ENCODE peak calls at places on chromosomes 4 and X, in six cellular contexts. One of them, this sample, is unnamed.

GRCh38 chr4:137367608-137368007 is 164.7 kb downstream of the PCDH18 start:
- DNase-seq in left ventricle myocardium inferior: no peak
- DNase-seq in HFF-Myc: peak
- DNase-seq in IMR-90: peak
- DNase-seq in fibroblast of pulmonary artery: peak
- DNase-seq in ovary: no peak
- DNase-seq in this sample: peak

GRCh38 chr4:39568805-39569204 is 41.6 kb upstream of the UGDH start:
- DNase-seq in left ventricle myocardium inferior: no peak
- DNase-seq in HFF-Myc: no peak
- DNase-seq in IMR-90: no peak
- DNase-seq in fibroblast of pulmonary artery: no peak
- DNase-seq in ovary: no peak
- DNase-seq in this sample: no peak

GRCh38 chr4:38526412-38526811 is 137.6 kb upstream of the KLF3 start:
- DNase-seq in left ventricle myocardium inferior: no peak
- DNase-seq in HFF-Myc: no peak
- DNase-seq in IMR-90: no peak
- DNase-seq in fibroblast of pulmonary artery: no peak
- DNase-seq in ovary: no peak
- DNase-seq in this sample: no peak

GRCh38 chrX:5907202-5907601 is 321.5 kb downstream of the NLGN4X start:
- DNase-seq in left ventricle myocardium inferior: no peak
- DNase-seq in HFF-Myc: no peak
- DNase-seq in IMR-90: no peak
- DNase-seq in fibroblast of pulmonary artery: no peak
- DNase-seq in ovary: no peak
- DNase-seq in this sample: no peak

GRCh38 chr4:165379662-165380061 is 854 bp downstream of the CPE start:
- DNase-seq in left ventricle myocardium inferior: peak
- DNase-seq in HFF-Myc: no peak
- DNase-seq in IMR-90: no peak
- DNase-seq in fibroblast of pulmonary artery: no peak
- DNase-seq in ovary: peak
- DNase-seq in this sample: no peak

GRCh38 chrX:95675794-95676193 is 1008.8 kb upstream of the DIAPH2 start:
- DNase-seq in left ventricle myocardium inferior: no peak
- DNase-seq in HFF-Myc: no peak
- DNase-seq in IMR-90: no peak
- DNase-seq in fibroblast of pulmonary artery: no peak
- DNase-seq in ovary: no peak
- DNase-seq in this sample: no peak

GRCh38 chr4:48138511-48138910 is 4.5 kb upstream of the TXK start:
- DNase-seq in left ventricle myocardium inferior: no peak
- DNase-seq in HFF-Myc: no peak
- DNase-seq in IMR-90: no peak
- DNase-seq in fibroblast of pulmonary artery: no peak
- DNase-seq in ovary: no peak
- DNase-seq in this sample: no peak

GRCh38 chr4:184416913-184417734 is 57.2 kb downstream of the IRF2 start:
- DNase-seq in left ventricle myocardium inferior: no peak
- DNase-seq in HFF-Myc: no peak
- DNase-seq in IMR-90: peak
- DNase-seq in fibroblast of pulmonary artery: no peak
- DNase-seq in ovary: no peak
- DNase-seq in this sample: no peak

GRCh38 chr4:66911898-66912297 is 633.4 kb downstream of the CENPC start:
- DNase-seq in left ventricle myocardium inferior: no peak
- DNase-seq in HFF-Myc: no peak
- DNase-seq in IMR-90: no peak
- DNase-seq in fibroblast of pulmonary artery: peak
- DNase-seq in ovary: no peak
- DNase-seq in this sample: no peak

DNA sequence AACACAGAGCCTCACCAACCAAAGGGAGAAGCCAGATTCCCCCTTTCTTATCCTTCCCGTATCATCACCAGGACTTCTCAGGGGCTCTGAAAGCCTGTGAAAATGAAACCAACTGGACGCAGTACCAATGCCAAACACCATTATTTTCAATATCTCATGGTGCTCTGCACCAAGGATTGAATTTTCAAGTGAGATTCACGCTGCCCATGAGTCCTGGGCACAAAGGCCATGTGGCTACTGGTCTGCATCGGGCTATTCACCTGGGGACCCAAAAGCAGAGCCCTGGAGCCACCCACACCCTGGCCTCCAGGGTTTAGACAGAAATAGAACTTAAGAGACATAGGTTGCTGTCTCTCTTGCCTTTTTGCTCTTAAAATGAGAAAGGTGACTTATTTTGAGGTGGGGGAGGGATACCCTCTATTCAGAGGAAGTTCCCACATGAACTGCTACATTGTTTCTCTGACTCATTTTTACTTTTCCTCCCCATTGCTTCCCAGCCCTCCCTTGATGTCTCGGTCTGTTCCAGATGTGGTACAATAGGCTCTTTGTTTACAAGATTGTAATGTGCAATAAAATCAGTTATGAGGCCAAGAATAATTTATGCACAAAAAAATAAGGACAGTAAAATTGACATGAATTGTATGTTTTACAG is 55.4 kb downstream of the MAML3 start:
- DNase-seq in left ventricle myocardium inferior: no peak
- DNase-seq in HFF-Myc: no peak
- DNase-seq in IMR-90: peak
- DNase-seq in fibroblast of pulmonary artery: peak
- DNase-seq in ovary: no peak
- DNase-seq in this sample: no peak
- H3K4me3 ChIP-seq in left ventricle myocardium inferior: peak
- H3K4me3 ChIP-seq in HFF-Myc: no peak
- H3K4me3 ChIP-seq in IMR-90: peak
- H3K4me3 ChIP-seq in fibroblast of pulmonary artery: no peak
- H3K4me3 ChIP-seq in ovary: peak
- H3K4me3 ChIP-seq in this sample: no peak

DNA sequence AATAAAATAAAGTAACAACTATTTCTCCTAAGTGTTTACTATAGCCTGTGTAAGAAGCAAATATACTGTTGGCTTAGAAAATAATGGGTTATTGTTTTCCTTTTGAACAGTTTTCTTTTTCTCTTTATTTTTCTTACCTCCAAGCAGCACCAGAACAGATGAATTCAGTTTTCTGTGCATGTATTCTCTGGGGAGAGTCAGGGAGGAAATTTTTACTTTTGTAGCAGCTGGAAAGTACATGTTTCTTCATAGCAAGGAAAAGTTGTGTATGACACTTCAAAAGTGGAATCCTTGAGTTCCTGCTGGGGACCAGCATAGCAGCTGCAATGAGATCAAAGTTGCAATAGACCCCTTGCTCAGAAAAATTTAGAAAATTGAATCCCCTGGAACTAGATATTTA is 105.0 kb downstream of the CEP44 start:
- DNase-seq in left ventricle myocardium inferior: no peak
- DNase-seq in HFF-Myc: no peak
- DNase-seq in IMR-90: no peak
- DNase-seq in fibroblast of pulmonary artery: no peak
- DNase-seq in ovary: no peak
- DNase-seq in this sample: no peak
- TF ChIP-seq CTCF in left ventricle myocardium inferior: no peak
- TF ChIP-seq CTCF in HFF-Myc: no peak
- TF ChIP-seq CTCF in IMR-90: no peak
- TF ChIP-seq CTCF in fibroblast of pulmonary artery: no peak
- TF ChIP-seq CTCF in ovary: no peak
- TF ChIP-seq CTCF in this sample: no peak

DNA sequence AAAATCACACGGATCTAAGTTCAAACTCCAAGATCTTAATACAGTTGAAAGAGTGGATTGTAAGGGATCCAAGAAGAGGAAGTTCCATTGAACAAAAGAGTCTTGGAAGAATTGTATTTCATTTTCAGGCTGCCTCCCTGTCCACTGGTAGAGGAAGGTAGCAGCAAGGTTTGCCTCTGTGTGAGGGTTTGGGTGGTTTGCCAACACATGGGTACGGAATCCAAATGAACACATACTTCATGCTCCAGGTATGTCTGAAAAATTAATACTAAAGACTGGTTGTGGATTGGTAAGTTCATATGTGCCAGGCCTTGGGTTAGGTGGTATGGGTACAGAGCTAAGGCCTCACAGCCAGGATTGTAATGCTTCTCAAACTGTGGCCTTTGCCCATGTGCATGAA is 523.6 kb upstream of the BOD1L1 start:
- DNase-seq in left ventricle myocardium inferior: no peak
- DNase-seq in HFF-Myc: no peak
- DNase-seq in IMR-90: peak
- DNase-seq in fibroblast of pulmonary artery: no peak
- DNase-seq in ovary: no peak
- DNase-seq in this sample: no peak
- H3K4me3 ChIP-seq in left ventricle myocardium inferior: no peak
- H3K4me3 ChIP-seq in HFF-Myc: no peak
- H3K4me3 ChIP-seq in IMR-90: no peak
- H3K4me3 ChIP-seq in fibroblast of pulmonary artery: no peak
- H3K4me3 ChIP-seq in ovary: no peak
- H3K4me3 ChIP-seq in this sample: no peak

GRCh38 chrX:52839137-52839536 is 28.1 kb downstream of the XAGE5 start:
- DNase-seq in left ventricle myocardium inferior: no peak
- DNase-seq in HFF-Myc: no peak
- DNase-seq in IMR-90: no peak
- DNase-seq in fibroblast of pulmonary artery: no peak
- DNase-seq in ovary: no peak
- DNase-seq in this sample: no peak
- TF ChIP-seq CTCF in left ventricle myocardium inferior: no peak
- TF ChIP-seq CTCF in HFF-Myc: no peak
- TF ChIP-seq CTCF in IMR-90: no peak
- TF ChIP-seq CTCF in fibroblast of pulmonary artery: no peak
- TF ChIP-seq CTCF in ovary: no peak
- TF ChIP-seq CTCF in this sample: no peak

GRCh38 chrX:120459313-120459712 is 9.8 kb downstream of the LAMP2 start:
- DNase-seq in left ventricle myocardium inferior: no peak
- DNase-seq in HFF-Myc: no peak
- DNase-seq in IMR-90: no peak
- DNase-seq in fibroblast of pulmonary artery: no peak
- DNase-seq in ovary: no peak
- DNase-seq in this sample: no peak

GRCh38 chrX:120463241-120463640 is 5.9 kb downstream of the LAMP2 start:
- DNase-seq in left ventricle myocardium inferior: no peak
- DNase-seq in HFF-Myc: no peak
- DNase-seq in IMR-90: peak
- DNase-seq in fibroblast of pulmonary artery: peak
- DNase-seq in ovary: no peak
- DNase-seq in this sample: no peak

GRCh38 chrX:120457766-120458180 is 11.3 kb downstream of the LAMP2 start:
- DNase-seq in left ventricle myocardium inferior: no peak
- DNase-seq in HFF-Myc: peak
- DNase-seq in IMR-90: peak
- DNase-seq in fibroblast of pulmonary artery: peak
- DNase-seq in ovary: no peak
- DNase-seq in this sample: peak

GRCh38 chrX:120464409-120464808 is 4.7 kb downstream of the LAMP2 start:
- DNase-seq in left ventricle myocardium inferior: no peak
- DNase-seq in HFF-Myc: no peak
- DNase-seq in IMR-90: no peak
- DNase-seq in fibroblast of pulmonary artery: no peak
- DNase-seq in ovary: no peak
- DNase-seq in this sample: no peak

GRCh38 chrX:120462370-120462769 is 6.7 kb downstream of the LAMP2 start:
- DNase-seq in left ventricle myocardium inferior: no peak
- DNase-seq in HFF-Myc: no peak
- DNase-seq in IMR-90: no peak
- DNase-seq in fibroblast of pulmonary artery: no peak
- DNase-seq in ovary: no peak
- DNase-seq in this sample: no peak
- H3K4me3 ChIP-seq in left ventricle myocardium inferior: no peak
- H3K4me3 ChIP-seq in HFF-Myc: no peak
- H3K4me3 ChIP-seq in IMR-90: no peak
- H3K4me3 ChIP-seq in fibroblast of pulmonary artery: no peak
- H3K4me3 ChIP-seq in ovary: no peak
- H3K4me3 ChIP-seq in this sample: no peak

GRCh38 chr4:155407480-155407879 is 30.7 kb upstream of the MAP9 start:
- DNase-seq in left ventricle myocardium inferior: no peak
- DNase-seq in HFF-Myc: no peak
- DNase-seq in IMR-90: peak
- DNase-seq in fibroblast of pulmonary artery: no peak
- DNase-seq in ovary: no peak
- DNase-seq in this sample: no peak

GRCh38 chr4:155402941-155403340 is 26.2 kb upstream of the MAP9 start:
- DNase-seq in left ventricle myocardium inferior: no peak
- DNase-seq in HFF-Myc: no peak
- DNase-seq in IMR-90: no peak
- DNase-seq in fibroblast of pulmonary artery: no peak
- DNase-seq in ovary: no peak
- DNase-seq in this sample: no peak

GRCh38 chr4:155405059-155405458 is 28.3 kb upstream of the MAP9 start:
- DNase-seq in left ventricle myocardium inferior: no peak
- DNase-seq in HFF-Myc: no peak
- DNase-seq in IMR-90: peak
- DNase-seq in fibroblast of pulmonary artery: peak
- DNase-seq in ovary: no peak
- DNase-seq in this sample: no peak

GRCh38 chr4:155400893-155401292 is 24.1 kb upstream of the MAP9 start:
- DNase-seq in left ventricle myocardium inferior: no peak
- DNase-seq in HFF-Myc: no peak
- DNase-seq in IMR-90: no peak
- DNase-seq in fibroblast of pulmonary artery: no peak
- DNase-seq in ovary: no peak
- DNase-seq in this sample: no peak

GRCh38 chr4:155403886-155404285 is 27.1 kb upstream of the MAP9 start:
- DNase-seq in left ventricle myocardium inferior: no peak
- DNase-seq in HFF-Myc: peak
- DNase-seq in IMR-90: peak
- DNase-seq in fibroblast of pulmonary artery: peak
- DNase-seq in ovary: no peak
- DNase-seq in this sample: no peak
- TF ChIP-seq CTCF in left ventricle myocardium inferior: peak
- TF ChIP-seq CTCF in HFF-Myc: no peak
- TF ChIP-seq CTCF in IMR-90: peak
- TF ChIP-seq CTCF in fibroblast of pulmonary artery: peak
- TF ChIP-seq CTCF in ovary: no peak
- TF ChIP-seq CTCF in this sample: peak

GRCh38 chr4:89177807-89178206 is 66.5 kb downstream of the TIGD2 start:
- DNase-seq in left ventricle myocardium inferior: no peak
- DNase-seq in HFF-Myc: no peak
- DNase-seq in IMR-90: no peak
- DNase-seq in fibroblast of pulmonary artery: no peak
- DNase-seq in ovary: no peak
- DNase-seq in this sample: no peak
- H3K4me3 ChIP-seq in left ventricle myocardium inferior: no peak
- H3K4me3 ChIP-seq in HFF-Myc: no peak
- H3K4me3 ChIP-seq in IMR-90: no peak
- H3K4me3 ChIP-seq in fibroblast of pulmonary artery: no peak
- H3K4me3 ChIP-seq in ovary: no peak
- H3K4me3 ChIP-seq in this sample: no peak

GRCh38 chrX:39226307-39226706 is 425.0 kb downstream of the MID1IP1 start:
- DNase-seq in left ventricle myocardium inferior: no peak
- DNase-seq in HFF-Myc: no peak
- DNase-seq in IMR-90: no peak
- DNase-seq in fibroblast of pulmonary artery: no peak
- DNase-seq in ovary: peak
- DNase-seq in this sample: no peak

GRCh38 chrX:39220952-39221351 is 419.7 kb downstream of the MID1IP1 start:
- DNase-seq in left ventricle myocardium inferior: no peak
- DNase-seq in HFF-Myc: no peak
- DNase-seq in IMR-90: no peak
- DNase-seq in fibroblast of pulmonary artery: no peak
- DNase-seq in ovary: no peak
- DNase-seq in this sample: no peak

GRCh38 chrX:39222361-39223113 is 421.3 kb downstream of the MID1IP1 start:
- DNase-seq in left ventricle myocardium inferior: no peak
- DNase-seq in HFF-Myc: no peak
- DNase-seq in IMR-90: no peak
- DNase-seq in fibroblast of pulmonary artery: no peak
- DNase-seq in ovary: no peak
- DNase-seq in this sample: no peak
- TF ChIP-seq CTCF in left ventricle myocardium inferior: no peak
- TF ChIP-seq CTCF in HFF-Myc: no peak
- TF ChIP-seq CTCF in IMR-90: no peak
- TF ChIP-seq CTCF in fibroblast of pulmonary artery: no peak
- TF ChIP-seq CTCF in ovary: no peak
- TF ChIP-seq CTCF in this sample: no peak

GRCh38 chrX:104253567-104254441 is 929 bp downstream of the ESX1 start:
- DNase-seq in left ventricle myocardium inferior: no peak
- DNase-seq in HFF-Myc: no peak
- DNase-seq in IMR-90: no peak
- DNase-seq in fibroblast of pulmonary artery: no peak
- DNase-seq in ovary: no peak
- DNase-seq in this sample: no peak
- H3K4me3 ChIP-seq in left ventricle myocardium inferior: peak
- H3K4me3 ChIP-seq in HFF-Myc: no peak
- H3K4me3 ChIP-seq in IMR-90: no peak
- H3K4me3 ChIP-seq in fibroblast of pulmonary artery: no peak
- H3K4me3 ChIP-seq in ovary: no peak
- H3K4me3 ChIP-seq in this sample: no peak